ENCODE peak calls at places on chromosomes 16 and 17, in four cellular contexts. One of them, this sample, is unnamed.

GRCh38 chr16:64627288-64627687 is 494.6 kb downstream of the CDH11 start:
- DNase-seq in HCT116: no peak
- DNase-seq in HepG2: no peak
- DNase-seq in K562: no peak
- DNase-seq in this sample: no peak

GRCh38 chr16:79307214-79307613 is 293.3 kb downstream of the MAF start:
- DNase-seq in HCT116: no peak
- DNase-seq in HepG2: no peak
- DNase-seq in K562: no peak
- DNase-seq in this sample: no peak

GRCh38 chr16:50381679-50382440 is 13.1 kb upstream of the BRD7 start:
- DNase-seq in HCT116: no peak
- DNase-seq in HepG2: peak
- DNase-seq in K562: no peak
- DNase-seq in this sample: no peak

GRCh38 chr17:77842148-77842905 is 116.2 kb upstream of the TNRC6C start:
- DNase-seq in HCT116: no peak
- DNase-seq in HepG2: no peak
- DNase-seq in K562: no peak
- DNase-seq in this sample: no peak

GRCh38 chr17:7814969-7815368 is 19.0 kb upstream of the KDM6B start:
- DNase-seq in HCT116: no peak
- DNase-seq in HepG2: no peak
- DNase-seq in K562: no peak
- DNase-seq in this sample: no peak

GRCh38 chr17:80751460-80752368 is 207.1 kb downstream of the RPTOR start:
- DNase-seq in HCT116: no peak
- DNase-seq in HepG2: peak
- DNase-seq in K562: no peak
- DNase-seq in this sample: no peak

GRCh38 chr17:61875804-61876203 is 12.5 kb upstream of the BRIP1 start:
- DNase-seq in HCT116: no peak
- DNase-seq in HepG2: no peak
- DNase-seq in K562: no peak
- DNase-seq in this sample: no peak

GRCh38 chr16:56851671-56852400 is 13.2 kb upstream of the SLC12A3 start:
- DNase-seq in HCT116: no peak
- DNase-seq in HepG2: peak
- DNase-seq in K562: peak
- DNase-seq in this sample: no peak

GRCh38 chr17:68627956-68628355 is 26.8 kb upstream of the FAM20A start:
- DNase-seq in HCT116: no peak
- DNase-seq in HepG2: no peak
- DNase-seq in K562: no peak
- DNase-seq in this sample: no peak

GRCh38 chr16:53098526-53099317 is 43.9 kb downstream of the CHD9 start:
- DNase-seq in HCT116: no peak
- DNase-seq in HepG2: peak
- DNase-seq in K562: peak
- DNase-seq in this sample: no peak

GRCh38 chr16:76207270-76207669 is 69.9 kb upstream of the CNTNAP4 start:
- DNase-seq in HCT116: no peak
- DNase-seq in HepG2: no peak
- DNase-seq in K562: no peak
- DNase-seq in this sample: no peak

GRCh38 chr17:13030459-13031305 is 12.9 kb upstream of the ELAC2 start:
- DNase-seq in HCT116: no peak
- DNase-seq in HepG2: peak
- DNase-seq in K562: peak
- DNase-seq in this sample: no peak

GRCh38 chr17:78735832-78736525 is 46.1 kb downstream of the CYTH1 start:
- DNase-seq in HCT116: no peak
- DNase-seq in HepG2: peak
- DNase-seq in K562: no peak
- DNase-seq in this sample: no peak

GRCh38 chr16:20868890-20869289 is 31.3 kb downstream of the DCUN1D3 start:
- DNase-seq in HCT116: no peak
- DNase-seq in HepG2: peak
- DNase-seq in K562: no peak
- DNase-seq in this sample: no peak

GRCh38 chr17:78944026-78944425 is 18.8 kb upstream of the TIMP2 start:
- DNase-seq in HCT116: no peak
- DNase-seq in HepG2: no peak
- DNase-seq in K562: no peak
- DNase-seq in this sample: no peak

GRCh38 chr17:74599531-74599939 is 7.5 kb upstream of the CD300LD start:
- DNase-seq in HCT116: no peak
- DNase-seq in HepG2: no peak
- DNase-seq in K562: no peak
- DNase-seq in this sample: no peak

GRCh38 chr16:66342294-66342900 is 24.1 kb upstream of the CDH5 start:
- DNase-seq in HCT116: no peak
- DNase-seq in HepG2: peak
- DNase-seq in K562: peak
- DNase-seq in this sample: no peak

GRCh38 chr17:14089179-14089578 is 19.9 kb downstream of the COX10 start:
- DNase-seq in HCT116: no peak
- DNase-seq in HepG2: no peak
- DNase-seq in K562: no peak
- DNase-seq in this sample: no peak

GRCh38 chr17:59357929-59358328 is 26.5 kb downstream of the YPEL2 start:
- DNase-seq in HCT116: no peak
- DNase-seq in HepG2: no peak
- DNase-seq in K562: no peak
- DNase-seq in this sample: no peak

GRCh38 chr17:57685499-57686132 is 59.5 kb downstream of the CCDC182 start:
- DNase-seq in HCT116: no peak
- DNase-seq in HepG2: no peak
- DNase-seq in K562: no peak
- DNase-seq in this sample: no peak

GRCh38 chr17:67435122-67435521 is 58.0 kb downstream of the PITPNC1 start:
- DNase-seq in HCT116: no peak
- DNase-seq in HepG2: peak
- DNase-seq in K562: no peak
- DNase-seq in this sample: no peak
- TF ChIP-seq SIN3A in HCT116: no peak
- TF ChIP-seq SIN3A in HepG2: no peak
- TF ChIP-seq SIN3A in K562: no peak
- TF ChIP-seq SIN3A in this sample: no peak

DNA sequence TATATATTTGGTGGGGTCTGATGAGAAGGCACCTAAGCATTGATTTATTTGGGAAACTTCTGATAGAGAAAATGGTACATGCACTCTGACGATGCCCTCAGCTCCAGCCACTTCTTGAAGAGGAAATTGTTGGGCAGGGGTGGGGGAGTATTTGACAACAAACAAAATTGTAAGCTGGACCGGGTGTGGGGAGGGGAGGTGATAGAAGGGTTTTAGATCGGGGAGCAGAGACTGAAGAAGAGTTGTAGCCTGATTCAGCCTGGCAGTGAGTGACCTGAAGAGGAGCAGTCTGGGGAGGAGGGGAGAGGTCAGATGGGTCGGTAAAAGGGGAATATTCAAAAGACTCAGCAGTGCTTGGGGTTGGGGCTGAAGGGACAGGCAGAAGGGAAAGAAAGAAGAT is 2284.7 kb downstream of the TP53TG3F start:
- DNase-seq in HCT116: no peak
- DNase-seq in HepG2: no peak
- DNase-seq in K562: no peak
- DNase-seq in this sample: no peak
- TF ChIP-seq TCF7L2 in HCT116: no peak
- TF ChIP-seq TCF7L2 in HepG2: no peak
- TF ChIP-seq TCF7L2 in K562: no peak
- TF ChIP-seq TCF7L2 in this sample: no peak

GRCh38 chr17:9900744-9901143 is 4.3 kb downstream of the RCVRN start:
- DNase-seq in HCT116: no peak
- DNase-seq in HepG2: no peak
- DNase-seq in K562: no peak
- DNase-seq in this sample: no peak
- TF ChIP-seq SIN3A in HCT116: no peak
- TF ChIP-seq SIN3A in HepG2: no peak
- TF ChIP-seq SIN3A in K562: no peak
- TF ChIP-seq SIN3A in this sample: no peak

GRCh38 chr17:43734376-43734775 is 24.2 kb downstream of the SOST start:
- DNase-seq in HCT116: no peak
- DNase-seq in HepG2: no peak
- DNase-seq in K562: no peak
- DNase-seq in this sample: no peak
- TF ChIP-seq TCF7L2 in HCT116: no peak
- TF ChIP-seq TCF7L2 in HepG2: no peak
- TF ChIP-seq TCF7L2 in K562: no peak
- TF ChIP-seq TCF7L2 in this sample: no peak

GRCh38 chr16:2799852-2800226 is 1.6 kb downstream of the PRSS41 start:
- DNase-seq in HCT116: no peak
- DNase-seq in HepG2: peak
- DNase-seq in K562: no peak
- DNase-seq in this sample: peak
- TF ChIP-seq SIN3A in HCT116: no peak
- TF ChIP-seq SIN3A in HepG2: no peak
- TF ChIP-seq SIN3A in K562: no peak
- TF ChIP-seq SIN3A in this sample: no peak

GRCh38 chr17:63150994-63151464 is 185.0 kb downstream of the TANC2 start:
- DNase-seq in HCT116: no peak
- DNase-seq in HepG2: no peak
- DNase-seq in K562: no peak
- DNase-seq in this sample: no peak
- TF ChIP-seq TCF7L2 in HCT116: no peak
- TF ChIP-seq TCF7L2 in HepG2: no peak
- TF ChIP-seq TCF7L2 in K562: no peak
- TF ChIP-seq TCF7L2 in this sample: no peak

DNA sequence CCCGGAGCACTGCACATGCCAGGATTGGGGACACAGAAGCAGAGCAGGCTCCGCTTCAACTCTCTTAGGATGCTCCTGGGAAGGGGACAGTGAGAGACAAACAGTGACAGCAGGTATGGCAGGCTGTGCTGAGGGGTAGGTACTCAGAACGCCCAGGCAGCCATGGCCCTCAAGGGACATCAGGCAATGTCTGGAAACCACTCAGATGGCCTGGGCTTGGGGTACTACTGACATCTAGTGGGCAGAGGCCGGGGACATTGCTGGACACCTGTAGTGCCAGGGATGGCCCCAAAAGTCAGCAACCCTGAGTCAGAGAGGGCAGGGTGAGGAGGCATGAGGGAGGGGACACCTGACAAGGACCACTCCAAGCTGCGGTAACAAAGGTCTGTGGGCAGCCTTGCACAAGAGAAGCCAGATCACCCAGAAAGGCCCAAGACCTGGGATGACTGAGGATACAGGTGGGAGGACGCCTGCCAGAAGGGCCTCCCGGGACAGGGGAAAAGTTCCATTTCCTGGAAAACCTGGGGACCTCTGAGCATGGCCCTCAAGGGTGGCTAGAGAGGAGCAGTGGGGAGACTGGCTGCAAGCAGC is 21.2 kb downstream of the PEMT start:
- DNase-seq in HCT116: no peak
- DNase-seq in HepG2: peak
- DNase-seq in K562: no peak
- DNase-seq in this sample: no peak
- TF ChIP-seq SIN3A in HCT116: no peak
- TF ChIP-seq SIN3A in HepG2: no peak
- TF ChIP-seq SIN3A in K562: no peak
- TF ChIP-seq SIN3A in this sample: no peak

GRCh38 chr16:49280861-49281331 is 742 bp downstream of the CBLN1 start:
- DNase-seq in HCT116: no peak
- DNase-seq in HepG2: no peak
- DNase-seq in K562: no peak
- DNase-seq in this sample: no peak
- TF ChIP-seq TCF7L2 in HCT116: no peak
- TF ChIP-seq TCF7L2 in HepG2: no peak
- TF ChIP-seq TCF7L2 in K562: no peak
- TF ChIP-seq TCF7L2 in this sample: no peak